ENCODE peak calls at places on chromosomes 6 and 20, in eight cellular contexts. F, O, E, Z, X, D, R and C are unnamed samples.

GRCh38 chr20:33305591-33306057 is 22.6 kb downstream of the BPIFB1 start:
- DNase-seq in E (no peak), R (peak), D (no peak), F (no peak), O (no peak), Z (no peak), X (peak), C (no peak)

GRCh38 chr20:38885357-38885756 is 40.9 kb upstream of the FAM83D start:
- DNase-seq in E (no peak), R (no peak), X (no peak), Z (no peak), D (no peak), O (no peak), F (no peak), C (no peak)

GRCh38 chr6:109759098-109759855 is 68.2 kb downstream of the FIG4 start:
- DNase-seq in X (no peak), F (no peak), R (no peak), Z (no peak), O (no peak), D (no peak), E (no peak), C (no peak)

GRCh38 chr6:129832299-129832698 is 28.8 kb downstream of the TMEM244 start:
- DNase-seq in Z (no peak), F (no peak), R (no peak), O (no peak), X (no peak), E (no peak), D (no peak), C (no peak)

GRCh38 chr6:17968081-17968518 is 19.3 kb downstream of the KIF13A start:
- DNase-seq in Z (no peak), O (no peak), X (peak), R (no peak), F (no peak), D (no peak), E (no peak), C (no peak)

GRCh38 chr6:33437666-33438065 is 16.7 kb upstream of the ZBTB9 start:
- DNase-seq in O (no peak), E (no peak), X (no peak), R (no peak), Z (no peak), D (no peak), F (no peak), C (no peak)

GRCh38 chr6:161418458-161418945 is 144.6 kb upstream of the AGPAT4 start:
- DNase-seq in R (peak), D (no peak), E (no peak), Z (no peak), X (peak), O (no peak), F (peak), C (no peak)

GRCh38 chr6:138719744-138720143 is 53.8 kb upstream of the CCDC28A start:
- DNase-seq in R (no peak), X (no peak), D (no peak), E (no peak), Z (no peak), F (no peak), O (no peak), C (no peak)

GRCh38 chr6:130366011-130366963 is at the start of gene TMEM200A:
- DNase-seq in E (no peak), R (peak), F (peak), Z (peak), D (peak), X (peak), O (no peak), C (no peak)

GRCh38 chr20:10863337-10864060 is 189.7 kb upstream of the JAG1 start:
- DNase-seq in O (no peak), Z (no peak), X (peak), F (no peak), D (no peak), E (no peak), R (no peak), C (no peak)

GRCh38 chr6:149925253-149925973 is 2.5 kb upstream of the RAET1G start:
- DNase-seq in R (no peak), E (no peak), O (no peak), Z (peak), F (no peak), D (no peak), X (no peak), C (no peak)

GRCh38 chr6:70592391-70593117 is 25.8 kb downstream of the SDHAF4 start:
- DNase-seq in R (no peak), E (no peak), O (no peak), X (no peak), Z (no peak), D (no peak), F (no peak), C (no peak)

GRCh38 chr6:111270121-111270520 is 182.8 kb downstream of the SLC16A10 start:
- DNase-seq in F (no peak), E (no peak), X (no peak), Z (no peak), R (no peak), O (no peak), D (no peak), C (no peak)

GRCh38 chr20:56463428-56463827 is 5.0 kb upstream of the RTF2 start:
- DNase-seq in F (no peak), O (no peak), X (no peak), E (no peak), Z (no peak), D (no peak), R (no peak), C (no peak)

GRCh38 chr20:39910536-39910935 is 778.5 kb downstream of the MAFB start:
- DNase-seq in E (no peak), O (no peak), Z (no peak), X (no peak), F (no peak), D (no peak), R (no peak), C (no peak)

GRCh38 chr6:128036808-128037570 is 136.1 kb upstream of the THEMIS start:
- DNase-seq in R (no peak), D (no peak), X (no peak), E (no peak), F (no peak), O (no peak), Z (no peak), C (no peak)

GRCh38 chr20:15642676-15643075 is 930.6 kb downstream of the KIF16B start:
- DNase-seq in D (no peak), X (peak), F (no peak), R (no peak), Z (no peak), E (no peak), O (no peak), C (no peak)

GRCh38 chr6:154653853-154654252 is 79.4 kb upstream of the SCAF8 start:
- DNase-seq in O (no peak), F (no peak), X (peak), Z (no peak), D (no peak), R (peak), E (no peak), C (no peak)

GRCh38 chr6:138307816-138308727 is 69.6 kb upstream of the SMIM28 start:
- DNase-seq in Z (no peak), X (peak), R (no peak), F (no peak), O (no peak), D (peak), E (no peak), C (no peak)

GRCh38 chr6:52749546-52750152 is 13.6 kb downstream of the GSTA2 start:
- DNase-seq in X (no peak), F (no peak), E (no peak), O (no peak), D (no peak), R (no peak), Z (no peak), C (no peak)

GRCh38 chr20:23023621-23024187 is 11.4 kb upstream of the SSTR4 start:
- DNase-seq in X (no peak), O (no peak), F (no peak), D (no peak), R (no peak), Z (peak), E (no peak), C (no peak)

GRCh38 chr20:32447136-32448027 is 89.3 kb downstream of the ASXL1 start:
- DNase-seq in X (no peak), E (peak), O (no peak), F (no peak), R (no peak), D (no peak), Z (peak), C (no peak)

GRCh38 chr6:148021135-148021534 is 321.5 kb upstream of the SASH1 start:
- DNase-seq in X (no peak), O (no peak), R (no peak), E (no peak), F (no peak), Z (no peak), D (no peak), C (no peak)

GRCh38 chr20:24701668-24702067 is 232.2 kb downstream of the SYNDIG1 start:
- DNase-seq in R (no peak), X (no peak), E (no peak), D (no peak), F (no peak), O (no peak), Z (no peak), C (no peak)

GRCh38 chr20:46563848-46564197 is 13.4 kb upstream of the OCSTAMP start:
- DNase-seq in E (no peak), R (no peak), F (no peak), Z (no peak), O (no peak), X (no peak), D (no peak), C (no peak)

GRCh38 chr6:15364401-15365037 is 118.7 kb downstream of the JARID2 start:
- DNase-seq in F (no peak), R (no peak), X (no peak), Z (no peak), D (no peak), E (no peak), O (no peak), C (no peak)

GRCh38 chr6:22668307-22668706 is 98.9 kb downstream of the HDGFL1 start:
- DNase-seq in R (no peak), E (no peak), D (no peak), X (no peak), Z (no peak), F (no peak), O (no peak), C (no peak)

GRCh38 chr6:55255061-55255571 is 72.2 kb upstream of the GFRAL start:
- DNase-seq in F (no peak), Z (no peak), R (no peak), D (no peak), E (no peak), O (no peak), X (peak), C (no peak)

GRCh38 chr6:6003334-6004146 is 3.2 kb downstream of the NRN1 start:
- DNase-seq in D (no peak), R (no peak), F (peak), O (no peak), Z (peak), X (peak), E (no peak), C (no peak)

GRCh38 chr6:11500008-11500407 is 37.5 kb upstream of the TMEM170B start:
- DNase-seq in F (no peak), D (no peak), X (peak), Z (no peak), R (no peak), O (no peak), E (no peak), C (no peak)

GRCh38 chr6:142888461-142888860 is 56.5 kb downstream of the HIVEP2 start:
- DNase-seq in D (no peak), R (no peak), Z (no peak), E (no peak), O (no peak), X (no peak), F (no peak), C (no peak)

GRCh38 chr20:53023717-53024116 is 51.6 kb downstream of the TSHZ2 start:
- DNase-seq in O (no peak), Z (no peak), F (no peak), D (no peak), X (no peak), E (no peak), R (no peak), C (no peak)

GRCh38 chr20:50012282-50013263 is 29.8 kb downstream of the SNAI1 start:
- DNase-seq in D (no peak), E (no peak), R (no peak), F (no peak), X (no peak), Z (no peak), O (no peak), C (no peak)

GRCh38 chr6:44020148-44020547 is 107.1 kb downstream of the MRPL14 start:
- DNase-seq in O (no peak), X (no peak), E (no peak), D (no peak), R (no peak), Z (no peak), F (no peak), C (no peak)

GRCh38 chr6:114342826-114343781 is at the start of gene HS3ST5:
- DNase-seq in E (no peak), R (peak), O (no peak), F (peak), X (no peak), D (peak), Z (peak), C (peak)